ENCODE peak calls at places on chromosomes 3 and 15, in eight cellular contexts. S is posterior cingulate gyrus; T is NCI-H187; N is LoVo; A is HT-29; R is stimulated activated CD4-positive, alpha-beta T cell treated with anti-CD3 and anti-CD28 coated beads, TNF-alpha, amount 100 ng/mL, for 48 hours; L is NCI-H1694 treated with DMSO at 0.1 percent for 48 hours; F is GM23338. P is an unnamed sample.

GRCh38 chr3:133812872-133813271 is 7.3 kb downstream of the SRPRB start:
- DNase-seq in S (no peak), T (no peak), N (no peak), A (no peak), R (no peak), L (peak), F (no peak), P (no peak)

GRCh38 chr3:82163907-82164520 is 402.6 kb upstream of the GBE1 start:
- DNase-seq in S (no peak), T (no peak), N (no peak), A (peak), R (no peak), L (no peak), F (peak), P (peak)

GRCh38 chr3:74067296-74067695 is 442.6 kb upstream of the PDZRN3 start:
- DNase-seq in S (no peak), T (no peak), N (no peak), A (no peak), R (no peak), L (no peak), F (peak), P (no peak)

GRCh38 chr3:14435175-14436011 is 33.0 kb downstream of the SLC6A6 start:
- DNase-seq in S (no peak), T (no peak), N (no peak), A (no peak), R (no peak), L (no peak), F (no peak), P (no peak)

GRCh38 chr15:81235276-81235675 is 38.6 kb downstream of the IL16 start:
- DNase-seq in S (no peak), T (no peak), N (no peak), A (no peak), R (no peak), L (no peak), F (no peak), P (no peak)

GRCh38 chr3:97232635-97233034 is 418.2 kb downstream of the EPHA6 start:
- DNase-seq in S (no peak), T (no peak), N (no peak), A (peak), R (no peak), L (no peak), F (no peak), P (no peak)

GRCh38 chr3:125582707-125583106 is 12.6 kb downstream of the OSBPL11 start:
- DNase-seq in S (no peak), T (no peak), N (no peak), A (peak), R (no peak), L (peak), F (peak), P (peak)

GRCh38 chr15:77571181-77571580 is 61.5 kb downstream of the LINGO1 start:
- DNase-seq in S (no peak), T (no peak), N (no peak), A (no peak), R (no peak), L (no peak), F (no peak), P (no peak)

GRCh38 chr15:73704869-73705645 is 20.9 kb downstream of the CD276 start:
- DNase-seq in S (peak), T (peak), N (peak), A (peak), R (peak), L (peak), F (peak), P (peak)

GRCh38 chr3:30567139-30567753 is 39.2 kb upstream of the TGFBR2 start:
- DNase-seq in S (no peak), T (no peak), N (no peak), A (no peak), R (no peak), L (no peak), F (peak), P (no peak)

GRCh38 chr15:73773428-73773827 is 20.3 kb upstream of the INSYN1 start:
- DNase-seq in S (no peak), T (no peak), N (no peak), A (no peak), R (no peak), L (no peak), F (no peak), P (no peak)

GRCh38 chr15:66766282-66767228 is 64.5 kb downstream of the SMAD6 start:
- DNase-seq in S (no peak), T (no peak), N (no peak), A (peak), R (peak), L (no peak), F (no peak), P (peak)

GRCh38 chr3:145557405-145557804 is 603.6 kb downstream of the PLOD2 start:
- DNase-seq in S (no peak), T (no peak), N (peak), A (no peak), R (no peak), L (no peak), F (peak), P (no peak)

GRCh38 chr3:87173071-87173470 is 54.0 kb upstream of the CHMP2B start:
- DNase-seq in S (no peak), T (no peak), N (no peak), A (no peak), R (no peak), L (no peak), F (no peak), P (no peak)

GRCh38 chr3:143977326-143978262 is 6.0 kb downstream of the DIPK2A start:
- DNase-seq in S (no peak), T (no peak), N (no peak), A (no peak), R (no peak), L (no peak), F (no peak), P (no peak)

GRCh38 chr3:183213415-183213814 is 39.6 kb upstream of the B3GNT5 start:
- DNase-seq in S (no peak), T (no peak), N (no peak), A (no peak), R (no peak), L (no peak), F (no peak), P (peak)

GRCh38 chr15:80367094-80367493 is 37.1 kb upstream of the ARNT2 start:
- DNase-seq in S (no peak), T (no peak), N (no peak), A (peak), R (no peak), L (peak), F (peak), P (no peak)

GRCh38 chr15:55514414-55514850 is 6.4 kb upstream of the DNAAF4 start:
- DNase-seq in S (no peak), T (no peak), N (no peak), A (peak), R (no peak), L (no peak), F (no peak), P (no peak)

GRCh38 chr3:39124876-39125836 is 17.7 kb downstream of the TTC21A start:
- DNase-seq in S (no peak), T (no peak), N (no peak), A (peak), R (no peak), L (no peak), F (peak), P (peak)

GRCh38 chr3:38623539-38623938 is 25.9 kb downstream of the SCN5A start:
- DNase-seq in S (no peak), T (no peak), N (no peak), A (no peak), R (no peak), L (no peak), F (peak), P (no peak)

GRCh38 chr3:64685800-64686445 is 1.9 kb downstream of the ADAMTS9 start:
- DNase-seq in S (peak), T (no peak), N (peak), A (peak), R (no peak), L (no peak), F (peak), P (peak)

GRCh38 chr3:72161870-72162617 is 377.1 kb upstream of the PROK2 start:
- DNase-seq in S (no peak), T (no peak), N (peak), A (no peak), R (no peak), L (no peak), F (no peak), P (no peak)

GRCh38 chr3:142087676-142088075 is 61.7 kb downstream of the TFDP2 start:
- DNase-seq in S (no peak), T (no peak), N (peak), A (peak), R (no peak), L (no peak), F (no peak), P (peak)